ENCODE peak calls at places on chromosomes 5 and 9, in four cellular contexts. B, S, L and V are unnamed samples.

GRCh38 chr5:154211611-154212390 is 21.3 kb downstream of the GALNT10 start:
- DNase-seq in L (peak; percentile 76), S (no peak), B (no peak), V (no peak)

GRCh38 chr9:124665391-124666058 is 105.6 kb downstream of the NR6A1 start:
- DNase-seq in S (no peak), L (no peak), B (no peak), V (no peak)

GRCh38 chr5:153749941-153750340 is 259.5 kb downstream of the GRIA1 start:
- DNase-seq in S (no peak), L (no peak), B (no peak), V (no peak)

GRCh38 chr5:148820778-148821395 is 5.5 kb upstream of the ADRB2 start:
- DNase-seq in B (no peak), S (no peak), L (peak; percentile 59), V (no peak)

GRCh38 chr9:130636648-130637020 is 27.8 kb upstream of the PRDM12 start:
- DNase-seq in L (no peak), B (no peak), S (no peak), V (no peak)

GRCh38 chr5:177959315-177959714 is 36.7 kb downstream of the PROP1 start:
- DNase-seq in L (no peak), B (no peak), S (no peak), V (no peak)

GRCh38 chr9:85408494-85408893 is 333.3 kb downstream of the AGTPBP1 start:
- DNase-seq in L (no peak), S (no peak), B (no peak), V (no peak)

GRCh38 chr9:125789196-125789595 is 42.0 kb downstream of the PBX3 start:
- DNase-seq in B (no peak), L (no peak), S (no peak), V (no peak)

GRCh38 chr5:93100433-93100832 is 480.6 kb downstream of the NR2F1-AS1 start:
- DNase-seq in S (no peak), L (no peak), B (no peak), V (no peak)

GRCh38 chr5:1444361-1445189 is 665 bp downstream of the SLC6A3 start:
- DNase-seq in L (no peak), B (no peak), S (no peak), V (no peak)

GRCh38 chr5:179275941-179276837 is 69.1 kb downstream of the ADAMTS2 start:
- DNase-seq in S (no peak), B (peak; percentile 94), L (peak; percentile 38), V (peak; percentile 55)

GRCh38 chr9:37920471-37921167 is 16.7 kb upstream of the SLC25A51 start:
- DNase-seq in L (peak; percentile 15), B (no peak), S (no peak), V (peak; percentile 15)

GRCh38 chr5:132506094-132506692 is 15.6 kb upstream of the IRF1 start:
- DNase-seq in B (peak; percentile 24), S (peak; percentile 63), L (peak; percentile 64), V (no peak)

GRCh38 chr9:32884482-32884881 is 101.1 kb downstream of the TMEM215 start:
- DNase-seq in S (no peak), L (no peak), B (no peak), V (no peak)
- TF ChIP-seq CTCF in S (no peak), L (no peak), B (no peak), V (no peak)

GRCh38 chr5:139847790-139848507 is 52.3 kb downstream of the PSD2 start:
- DNase-seq in L (no peak), B (peak; percentile 67), S (peak; percentile 60), V (peak; percentile 59)
- TF ChIP-seq POLR2A in L (no peak), B (no peak), S (peak; percentile 74), V (peak; percentile 17)

GRCh38 chr5:14326035-14326909 is 183.1 kb downstream of the TRIO start:
- DNase-seq in S (no peak), L (peak; percentile 43), B (no peak), V (no peak)
- TF ChIP-seq CTCF in S (no peak), L (peak; percentile 49), B (no peak), V (peak; percentile 45)

GRCh38 chr5:14627270-14627669 is 37.2 kb upstream of the OTULIN start:
- DNase-seq in L (no peak), B (no peak), S (no peak), V (no peak)

GRCh38 chr5:14630706-14631105 is 33.8 kb upstream of the OTULIN start:
- DNase-seq in L (no peak), B (no peak), S (no peak), V (no peak)

DNA sequence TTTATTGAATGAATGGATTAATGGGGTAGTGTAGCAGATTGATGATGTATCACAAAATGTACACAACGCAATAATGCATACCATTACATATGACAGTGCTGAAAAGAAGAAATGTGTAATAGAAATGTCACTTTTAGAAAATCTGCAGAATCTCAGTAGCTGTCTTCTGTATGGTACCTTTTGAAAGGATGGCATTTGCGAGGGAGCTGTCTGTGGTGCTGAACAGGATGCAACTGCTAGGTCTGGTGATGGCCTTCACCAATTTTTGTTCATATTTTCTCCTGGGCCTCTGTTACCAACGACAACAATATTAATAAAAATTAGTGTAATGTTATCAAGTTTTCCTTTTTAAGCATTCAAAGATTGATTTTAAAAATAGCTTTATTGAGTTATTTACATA is 36.2 kb upstream of the OTULIN start:
- DNase-seq in S (peak; percentile 20), L (peak; percentile 63), B (no peak), V (no peak)
- TF ChIP-seq POLR2A in S (no peak), L (no peak), B (no peak), V (no peak)

DNA sequence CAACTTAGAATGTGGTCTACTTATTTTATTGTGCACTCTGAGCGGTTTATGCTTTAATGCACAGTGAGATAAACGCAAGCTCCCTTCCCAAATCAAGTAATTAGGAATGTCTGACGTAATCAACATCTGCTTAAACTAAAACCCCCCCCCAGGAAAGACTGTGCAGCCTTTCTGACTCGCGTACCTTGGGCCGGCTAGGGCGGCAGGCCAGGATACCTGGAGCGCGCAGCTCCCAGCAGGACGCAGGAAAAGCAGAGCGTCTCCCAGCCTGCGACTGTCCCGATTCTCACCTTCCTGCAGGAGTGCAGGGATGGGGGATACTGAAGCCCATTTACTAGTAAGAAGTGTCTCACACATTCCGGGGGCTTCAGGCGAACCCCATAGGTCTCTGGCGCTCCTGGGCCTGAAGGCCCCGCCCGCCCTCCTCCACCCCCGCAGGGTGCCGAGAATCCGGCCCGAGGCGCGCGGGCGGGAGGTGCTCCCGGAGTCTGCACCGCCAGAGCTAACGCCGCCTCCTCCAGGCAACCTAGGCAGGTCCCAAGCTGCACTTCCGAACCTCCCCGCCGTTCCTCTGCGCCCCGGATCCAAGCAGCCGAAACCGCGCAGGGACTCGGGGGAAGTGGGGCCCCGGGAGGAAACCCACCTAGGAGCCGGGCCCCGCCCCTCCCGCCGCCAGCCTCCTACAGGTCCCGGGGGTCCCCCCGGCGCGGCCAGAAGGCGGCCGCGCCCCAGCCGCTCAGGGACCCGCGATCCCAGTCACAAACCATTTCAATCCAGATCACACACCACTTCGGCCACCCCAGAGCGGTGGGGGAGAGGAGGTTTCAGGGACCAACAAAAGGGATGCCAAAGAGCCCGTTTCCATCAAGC is 1.4 kb downstream of the ROR2 start:
- DNase-seq in S (peak; percentile 67), B (peak; percentile 74), L (peak; percentile 90), V (no peak)
- TF ChIP-seq CTCF in S (no peak), B (peak; percentile 65), L (no peak), V (no peak)

GRCh38 chr9:136824496-136825225 is 16.9 kb downstream of the RABL6 start:
- DNase-seq in B (no peak), S (no peak), L (no peak), V (no peak)
- TF ChIP-seq POLR2A in B (no peak), S (no peak), L (no peak), V (no peak)